ENCODE peak calls at places on chromosomes 16 and 17, in seven cellular contexts. H is Caco-2, G is H7, C is NCI-H748 treated with DMSO at 0.1 percent for 48 hours, S is pancreas, X is EH, N is fibroblast of pulmonary artery. V is an unnamed sample.

GRCh38 chr17:48640858-48641180 is 14.7 kb upstream of the HOXB9 start:
- DNase-seq in G (peak; percentile 10), C (no peak), H (no peak), N (no peak), S (no peak), X (no peak), V (no peak)

GRCh38 chr16:84502581-84502980 is 1.9 kb downstream of the MEAK7 start:
- DNase-seq in N (no peak), H (peak; percentile 14), G (no peak), X (peak; percentile 38), S (no peak), C (no peak), V (no peak)

GRCh38 chr17:67244621-67245072 is 349 bp downstream of the HELZ start:
- DNase-seq in N (no peak), S (peak; percentile 10), X (no peak), C (no peak), G (peak; percentile 74), H (peak; percentile 49), V (no peak)

GRCh38 chr17:67833946-67834631 is 8.8 kb downstream of the BPTF start:
- DNase-seq in H (no peak), C (no peak), G (peak; percentile 56), S (no peak), N (no peak), X (no peak), V (no peak)

GRCh38 chr17:45813051-45813731 is 29.1 kb downstream of the CRHR1 start:
- DNase-seq in C (no peak), S (no peak), X (peak; percentile 9), N (no peak), G (peak; percentile 96), H (no peak), V (no peak)

GRCh38 chr17:31318298-31319190 is 2.9 kb downstream of the EVI2A start:
- DNase-seq in S (no peak), X (no peak), N (peak; percentile 90), H (no peak), C (no peak), G (no peak), V (peak; percentile 65)

GRCh38 chr16:25217921-25218320 is 1.2 kb downstream of the AQP8 start:
- DNase-seq in H (no peak), X (no peak), N (no peak), S (peak; percentile 72), G (no peak), C (no peak), V (no peak)

GRCh38 chr16:30896203-30896889 is at the start of gene CTF1:
- DNase-seq in X (peak; percentile 94), C (no peak), H (peak; percentile 88), G (peak; percentile 94), S (peak; percentile 59), N (peak; percentile 80), V (no peak)

GRCh38 chr17:80667462-80668277 is 123.0 kb downstream of the RPTOR start:
- DNase-seq in N (no peak), G (no peak), S (no peak), H (no peak), C (no peak), X (no peak), V (no peak)

GRCh38 chr17:73592531-73592961 is 51.7 kb downstream of the SDK2 start:
- DNase-seq in S (no peak), X (peak; percentile 32), C (no peak), N (no peak), H (no peak), G (no peak), V (no peak)

GRCh38 chr17:36524428-36524876 is 10.2 kb downstream of the MYO19 start:
- DNase-seq in N (no peak), C (no peak), S (no peak), G (no peak), X (peak; percentile 19), H (no peak), V (no peak)

GRCh38 chr17:79388556-79389295 is 222.1 kb downstream of the RBFOX3 start:
- DNase-seq in N (peak; percentile 49), C (peak; percentile 1), X (peak; percentile 30), H (peak; percentile 75), G (peak; percentile 96), S (peak; percentile 63), V (no peak)

GRCh38 chr16:85354623-85355514 is 242.6 kb upstream of the CIBAR2 start:
- DNase-seq in S (no peak), H (no peak), X (peak; percentile 75), N (peak; percentile 21), C (no peak), G (no peak), V (no peak)

GRCh38 chr17:50953831-50954601 is 87.9 kb upstream of the TOB1 start:
- DNase-seq in C (peak; percentile 79), S (no peak), G (peak; percentile 77), H (peak; percentile 86), X (peak; percentile 73), N (peak; percentile 76), V (no peak)

GRCh38 chr17:65430209-65430833 is 131.1 kb downstream of the AXIN2 start:
- DNase-seq in S (no peak), H (no peak), C (no peak), G (no peak), X (no peak), N (no peak), V (no peak)

GRCh38 chr16:75415169-75415908 is 18.0 kb downstream of the CFDP1 start:
- DNase-seq in C (no peak), S (no peak), X (no peak), G (no peak), N (no peak), H (no peak), V (no peak)

GRCh38 chr16:28089992-28090365 is 26.5 kb upstream of the GSG1L start:
- DNase-seq in N (no peak), G (no peak), H (no peak), C (no peak), X (no peak), S (no peak), V (no peak)

GRCh38 chr16:85176541-85177447 is 64.5 kb upstream of the CIBAR2 start:
- DNase-seq in S (no peak), C (no peak), N (no peak), H (no peak), X (no peak), G (no peak), V (no peak)

GRCh38 chr16:1828645-1829410 is 1.8 kb downstream of the FAHD1 start:
- DNase-seq in S (no peak), N (no peak), H (peak; percentile 38), X (no peak), C (no peak), G (no peak), V (peak; percentile 24)